ENCODE peak calls at places on chromosomes 13 and 19, in ten cellular contexts. E, Z, J, G, L, F, M, N, D and P are unnamed samples.

GRCh38 chr19:55648657-55649578 is 906 bp downstream of the CCDC106 start:
- DNase-seq in E (no peak), Z (no peak), J (no peak), G (no peak), L (no peak), F (no peak), M (no peak), N (no peak), D (no peak), P (no peak)

GRCh38 chr19:4583961-4584669 is 24.6 kb upstream of the SEMA6B start:
- DNase-seq in E (no peak), Z (no peak), J (no peak), G (no peak), L (peak; percentile 28), F (no peak), M (no peak), N (peak; percentile 56), D (peak; percentile 31), P (no peak)

GRCh38 chr19:50362656-50363424 is 2.6 kb downstream of the NAPSA start:
- DNase-seq in E (no peak), Z (no peak), J (no peak), G (no peak), L (no peak), F (peak; percentile 59), M (no peak), N (peak; percentile 30), D (no peak), P (no peak)

GRCh38 chr13:74871671-74872070 is 610.3 kb downstream of the TBC1D4 start:
- DNase-seq in E (no peak), Z (no peak), J (no peak), G (no peak), L (no peak), F (no peak), M (peak; percentile 90), N (no peak), D (peak; percentile 11), P (peak; percentile 56)

GRCh38 chr13:83950284-83950683 is 68.0 kb upstream of the SLITRK1 start:
- DNase-seq in E (no peak), Z (no peak), J (no peak), G (no peak), L (no peak), F (no peak), M (no peak), N (peak; percentile 68), D (no peak), P (no peak)

GRCh38 chr19:52603558-52604207 is 33.6 kb downstream of the ZNF701 start:
- DNase-seq in E (no peak), Z (no peak), J (no peak), G (no peak), L (no peak), F (peak; percentile 22), M (peak; percentile 85), N (no peak), D (peak; percentile 61), P (no peak)

GRCh38 chr13:102643656-102644055 is 46.9 kb downstream of the TPP2 start:
- DNase-seq in E (no peak), Z (no peak), J (no peak), G (no peak), L (no peak), F (no peak), M (no peak), N (no peak), D (no peak), P (no peak)

GRCh38 chr19:17205237-17206140 is 9.7 kb upstream of the USE1 start:
- DNase-seq in E (no peak), Z (no peak), J (peak; percentile 53), G (peak; percentile 74), L (peak; percentile 75), F (peak; percentile 86), M (no peak), N (peak; percentile 76), D (peak; percentile 41), P (no peak)

GRCh38 chr19:44745386-44745831 is 3.1 kb upstream of the BCL3 start:
- DNase-seq in E (no peak), Z (peak; percentile 84), J (peak; percentile 78), G (no peak), L (peak; percentile 89), F (peak; percentile 77), M (peak; percentile 59), N (peak; percentile 56), D (peak; percentile 81), P (peak; percentile 47)

GRCh38 chr13:30107126-30107525 is 200.2 kb downstream of the KATNAL1 start:
- DNase-seq in E (no peak), Z (no peak), J (no peak), G (no peak), L (no peak), F (no peak), M (no peak), N (no peak), D (no peak), P (no peak)

GRCh38 chr19:35748106-35749020 is at the start of gene LIN37:
- DNase-seq in E (peak; percentile 96), Z (peak; percentile 100), J (peak; percentile 100), G (peak; percentile 98), L (peak; percentile 100), F (peak; percentile 99), M (peak; percentile 98), N (peak; percentile 99), D (peak; percentile 99), P (peak; percentile 99)

GRCh38 chr19:35744688-35745327 is 410 bp downstream of the U2AF1L4 start:
- DNase-seq in E (peak; percentile 85), Z (peak; percentile 98), J (peak; percentile 97), G (peak; percentile 94), L (peak; percentile 97), F (peak; percentile 97), M (peak; percentile 81), N (peak; percentile 97), D (peak; percentile 93), P (peak; percentile 66)

GRCh38 chr19:35745328-35746086 is at the start of the genes PSENEN and U2AF1L4:
- DNase-seq in E (peak; percentile 98), Z (peak; percentile 99), J (peak; percentile 98), G (peak; percentile 95), L (peak; percentile 97), F (peak; percentile 98), M (peak; percentile 99), N (peak; percentile 100), D (peak; percentile 99), P (peak; percentile 98)

GRCh38 chr19:35746087-35746462 is 624 bp downstream of the PSENEN start:
- DNase-seq in E (no peak), Z (no peak), J (no peak), G (no peak), L (no peak), F (no peak), M (no peak), N (no peak), D (no peak), P (no peak)

DNA sequence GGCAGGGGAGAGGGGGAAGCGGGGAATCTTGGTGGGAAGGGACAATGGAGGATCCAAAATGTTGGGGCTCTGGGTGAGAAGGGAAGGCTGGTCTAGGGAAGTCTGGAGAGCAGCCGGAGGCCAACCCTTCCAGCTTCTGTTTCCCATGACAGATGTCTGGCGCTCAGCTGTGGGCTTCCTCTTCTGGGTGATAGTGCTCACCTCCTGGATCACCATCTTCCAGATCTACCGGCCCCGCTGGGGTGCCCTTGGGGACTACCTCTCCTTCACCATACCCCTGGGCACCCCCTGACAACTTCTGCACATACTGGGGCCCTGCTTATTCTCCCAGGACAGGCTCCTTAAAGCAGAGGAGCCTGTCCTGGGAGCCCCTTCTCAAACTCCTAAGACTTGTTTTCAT is 1.1 kb downstream of the PSENEN start:
- DNase-seq in E (no peak), Z (no peak), J (no peak), G (no peak), L (no peak), F (no peak), M (no peak), N (no peak), D (no peak), P (no peak)
- H3K4me3 ChIP-seq in E (no peak overlapping the region), Z (no peak overlapping the region), J (no peak overlapping the region), G (no peak overlapping the region), L (peak overlapping the region; percentile 89), F (peak overlapping the region; percentile 93), M (peak overlapping the region; percentile 85), N (peak overlapping the region; percentile 92), D (peak overlapping the region; percentile 66), P (peak overlapping the region; percentile 67)

DNA sequence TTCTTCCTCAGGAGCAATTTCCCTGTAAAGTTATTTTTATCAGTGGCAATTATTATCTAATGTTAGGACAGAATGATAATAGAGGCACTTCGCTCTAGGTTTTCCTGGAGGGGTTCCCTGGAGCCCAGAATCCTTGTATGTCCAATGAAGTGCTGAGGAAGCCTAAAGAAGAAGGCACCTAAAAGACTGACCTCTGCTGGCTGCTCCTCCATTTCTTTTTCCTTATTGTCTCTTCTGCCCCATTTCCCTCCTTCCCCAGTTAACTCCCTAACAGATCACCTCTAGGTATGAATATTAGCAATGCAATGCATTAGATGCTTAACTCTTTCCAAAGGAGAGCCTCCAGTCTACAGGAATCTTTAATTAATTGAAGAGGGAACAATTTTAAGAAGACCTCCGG is 985.4 kb downstream of the DIAPH3 start:
- DNase-seq in E (no peak), Z (no peak), J (no peak), G (no peak), L (no peak), F (no peak), M (no peak), N (no peak), D (no peak), P (no peak)
- TF ChIP-seq CTCF in E (peak; percentile 32), Z (no peak), J (no peak), G (no peak), L (no peak), F (no peak), M (no peak), N (no peak), D (peak; percentile 10), P (peak; percentile 19)

DNA sequence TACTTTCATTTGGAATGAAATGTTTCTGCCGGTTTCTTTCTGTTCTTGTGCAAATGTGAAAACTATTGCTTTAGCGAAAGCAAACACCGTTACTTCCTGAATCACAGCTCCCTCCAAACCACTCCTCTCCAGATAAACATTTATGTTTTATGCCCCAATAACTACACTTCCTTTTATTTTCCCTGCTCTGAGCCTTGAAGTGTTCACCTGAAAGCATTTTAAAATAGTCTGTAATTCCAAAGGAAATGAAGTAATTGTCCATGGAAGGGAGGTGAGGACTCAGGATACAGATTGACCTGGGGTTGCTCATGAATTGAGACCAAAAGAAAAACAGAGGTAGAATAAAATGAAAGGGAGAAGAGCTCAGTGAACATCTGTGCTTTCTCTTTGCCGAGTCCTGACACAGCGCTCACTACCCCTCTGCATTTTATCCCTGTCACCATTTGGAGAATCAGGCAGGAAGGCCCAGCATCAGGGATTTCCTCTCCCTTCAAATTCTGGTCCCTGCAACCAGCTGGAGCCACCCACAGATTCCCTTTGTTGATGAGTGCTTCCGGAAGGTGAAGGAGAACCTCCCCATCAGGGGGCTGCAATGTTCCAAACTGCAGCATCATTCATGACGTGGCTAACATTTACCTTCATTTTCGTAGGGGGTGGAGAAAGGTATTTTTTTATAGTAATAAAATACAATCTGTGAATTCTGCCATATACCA is 171.9 kb downstream of the ITGBL1 start:
- DNase-seq in E (peak; percentile 48), Z (no peak), J (no peak), G (no peak), L (no peak), F (no peak), M (no peak), N (no peak), D (no peak), P (no peak)
- H3K4me3 ChIP-seq in E (no peak overlapping the region), Z (no peak overlapping the region), J (no peak overlapping the region), G (peak overlapping the region; percentile 11), L (no peak overlapping the region), F (no peak overlapping the region), M (no peak overlapping the region), N (no peak overlapping the region), D (no peak overlapping the region), P (no peak overlapping the region)

DNA sequence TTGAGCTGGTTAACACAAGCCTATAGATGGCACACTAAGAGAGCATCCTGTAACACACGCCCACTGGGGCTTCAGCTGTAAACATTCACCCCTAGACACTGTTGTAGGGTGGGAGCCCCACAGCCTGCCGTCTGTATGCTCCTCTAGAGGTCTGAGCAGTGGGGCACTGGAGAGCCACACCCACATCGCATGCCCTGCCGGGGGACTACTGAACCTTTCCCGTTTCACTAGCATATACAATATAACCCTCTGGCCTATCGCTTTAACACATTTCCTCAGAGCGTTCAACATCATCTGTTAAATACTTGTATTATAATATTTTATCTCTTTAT is 73.5 kb downstream of the PCDH9 start:
- DNase-seq in E (no peak), Z (no peak), J (no peak), G (no peak), L (no peak), F (no peak), M (no peak), N (no peak), D (no peak), P (no peak)
- TF ChIP-seq CTCF in E (no peak), Z (no peak), J (no peak), G (no peak), L (no peak), F (no peak), M (no peak), N (no peak), D (no peak), P (no peak)